ENCODE peak calls at places on chromosomes 4 and X, in six cellular contexts. E, R, M, F, B and D are unnamed samples.

GRCh38 chr4:150943831-150944230 is 71.3 kb downstream of the LRBA start:
- DNase-seq in E (no peak), R (no peak), M (no peak), F (peak; percentile 4), B (no peak), D (no peak)

GRCh38 chrX:110322603-110323002 is 4.7 kb upstream of the AMMECR1 start:
- DNase-seq in E (no peak), R (no peak), M (no peak), F (no peak), B (no peak), D (no peak)

GRCh38 chr4:119300388-119301131 is 21.4 kb downstream of the FABP2 start:
- DNase-seq in E (peak; percentile 72), R (peak; percentile 60), M (peak; percentile 93), F (peak; percentile 95), B (peak; percentile 98), D (peak; percentile 88)

GRCh38 chr4:145298885-145299284 is 118.5 kb upstream of the OTUD4 start:
- DNase-seq in E (no peak), R (no peak), M (no peak), F (peak; percentile 29), B (no peak), D (no peak)

GRCh38 chr4:87799254-87799653 is at the start of gene IBSP:
- DNase-seq in E (no peak), R (no peak), M (no peak), F (no peak), B (no peak), D (no peak)

GRCh38 chr4:76072760-76073159 is 1.7 kb upstream of the ART3 start:
- DNase-seq in E (no peak), R (no peak), M (no peak), F (no peak), B (no peak), D (no peak)

GRCh38 chrX:96704661-96705060 is 20.0 kb downstream of the DIAPH2 start:
- DNase-seq in E (no peak), R (no peak), M (no peak), F (no peak), B (no peak), D (no peak)

GRCh38 chrX:12770440-12770839 is 20.8 kb upstream of the PRPS2 start:
- DNase-seq in E (no peak), R (no peak), M (peak; percentile 32), F (peak; percentile 35), B (no peak), D (no peak)

GRCh38 chr4:114386637-114387233 is 211.9 kb upstream of the UGT8 start:
- DNase-seq in E (no peak), R (no peak), M (peak; percentile 22), F (peak; percentile 36), B (no peak), D (no peak)

GRCh38 chr4:130356873-130357272 is 1260.9 kb downstream of the C4orf33 start:
- DNase-seq in E (no peak), R (no peak), M (no peak), F (no peak), B (no peak), D (no peak)

GRCh38 chrX:3820170-3820569 is 106.7 kb upstream of the PRKX start:
- DNase-seq in E (no peak), R (no peak), M (no peak), F (no peak), B (no peak), D (no peak)

GRCh38 chr4:13522282-13523104 is 21.8 kb downstream of the NKX3-2 start:
- DNase-seq in E (no peak), R (no peak), M (no peak), F (no peak), B (no peak), D (no peak)

GRCh38 chr4:88137112-88137511 is 21.3 kb downstream of the ABCG2 start:
- DNase-seq in E (no peak), R (no peak), M (no peak), F (no peak), B (no peak), D (no peak)

GRCh38 chrX:140524556-140524955 is 19.7 kb upstream of the SOX3 start:
- DNase-seq in E (no peak), R (no peak), M (no peak), F (no peak), B (no peak), D (no peak)

GRCh38 chr4:890036-890695 is 42.0 kb downstream of the GAK start:
- DNase-seq in E (no peak), R (no peak), M (no peak), F (no peak), B (no peak), D (no peak)

GRCh38 chr4:2731907-2732314 is 24.2 kb downstream of the TNIP2 start:
- DNase-seq in E (no peak), R (no peak), M (no peak), F (no peak), B (no peak), D (no peak)

DNA sequence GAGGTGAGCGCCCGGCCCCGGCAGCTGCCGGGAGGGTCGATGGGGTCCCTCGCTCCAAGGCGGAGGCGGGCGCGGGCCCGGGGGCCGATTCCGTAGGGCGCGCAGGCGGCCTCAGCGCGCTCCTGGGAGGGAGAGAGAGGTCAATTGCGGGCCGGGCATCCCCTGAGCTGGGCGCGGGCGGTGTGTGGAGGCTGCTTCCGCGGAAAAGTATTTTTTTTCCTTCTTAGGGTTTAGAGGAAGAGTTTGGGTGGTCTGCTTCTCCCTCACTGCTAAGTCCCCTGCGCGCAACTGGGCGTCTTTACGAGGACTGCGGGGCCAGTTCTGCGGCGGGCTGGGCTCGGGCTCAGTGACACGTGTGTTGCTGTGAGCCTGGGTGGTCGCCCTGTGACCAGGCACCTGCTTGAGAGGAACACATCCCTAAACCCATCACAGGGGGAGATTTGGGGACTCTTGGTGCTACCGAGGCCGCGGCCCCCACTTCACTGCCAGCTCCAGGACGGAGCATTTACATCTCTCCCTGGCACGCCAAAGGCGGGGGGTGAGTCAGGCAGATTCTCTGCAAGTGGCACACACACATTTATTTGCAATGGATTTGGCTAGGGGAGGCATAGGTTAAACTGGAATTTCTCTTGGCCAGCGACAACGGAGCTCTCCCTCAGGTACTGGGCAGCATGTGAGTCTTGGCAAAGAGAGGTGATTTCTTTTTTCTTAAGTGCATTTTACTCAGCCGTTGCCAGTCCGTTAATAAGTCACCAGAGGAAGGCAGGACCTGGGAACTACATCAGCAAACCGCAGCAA is 151.2 kb upstream of the SLC4A4 start:
- DNase-seq in E (no peak), R (no peak), M (peak; percentile 58), F (no peak), B (peak; percentile 67), D (no peak)
- TF ChIP-seq POLR2A in E (no peak), R (no peak), M (no peak), F (no peak), B (peak; percentile 29), D (no peak)

GRCh38 chr4:8433181-8433580 is 7.3 kb downstream of the ACOX3 start:
- DNase-seq in E (no peak), R (no peak), M (no peak), F (no peak), B (no peak), D (no peak)

GRCh38 chr4:8427262-8427661 is 13.3 kb downstream of the ACOX3 start:
- DNase-seq in E (no peak), R (no peak), M (no peak), F (no peak), B (no peak), D (no peak)

GRCh38 chr4:8431553-8431952 is 9.0 kb downstream of the ACOX3 start:
- DNase-seq in E (no peak), R (no peak), M (no peak), F (no peak), B (no peak), D (no peak)

GRCh38 chr4:8427761-8428287 is 12.7 kb downstream of the ACOX3 start:
- DNase-seq in E (no peak), R (no peak), M (no peak), F (peak; percentile 76), B (no peak), D (no peak)

GRCh38 chr4:8428288-8429097 is 12.0 kb downstream of the ACOX3 start:
- DNase-seq in E (peak; percentile 90), R (peak; percentile 73), M (peak; percentile 77), F (peak; percentile 92), B (peak; percentile 96), D (peak; percentile 76)
- TF ChIP-seq POLR2A in E (peak; percentile 74), R (peak; percentile 80), M (peak; percentile 51), F (peak; percentile 83), B (peak; percentile 63), D (peak; percentile 41)

DNA sequence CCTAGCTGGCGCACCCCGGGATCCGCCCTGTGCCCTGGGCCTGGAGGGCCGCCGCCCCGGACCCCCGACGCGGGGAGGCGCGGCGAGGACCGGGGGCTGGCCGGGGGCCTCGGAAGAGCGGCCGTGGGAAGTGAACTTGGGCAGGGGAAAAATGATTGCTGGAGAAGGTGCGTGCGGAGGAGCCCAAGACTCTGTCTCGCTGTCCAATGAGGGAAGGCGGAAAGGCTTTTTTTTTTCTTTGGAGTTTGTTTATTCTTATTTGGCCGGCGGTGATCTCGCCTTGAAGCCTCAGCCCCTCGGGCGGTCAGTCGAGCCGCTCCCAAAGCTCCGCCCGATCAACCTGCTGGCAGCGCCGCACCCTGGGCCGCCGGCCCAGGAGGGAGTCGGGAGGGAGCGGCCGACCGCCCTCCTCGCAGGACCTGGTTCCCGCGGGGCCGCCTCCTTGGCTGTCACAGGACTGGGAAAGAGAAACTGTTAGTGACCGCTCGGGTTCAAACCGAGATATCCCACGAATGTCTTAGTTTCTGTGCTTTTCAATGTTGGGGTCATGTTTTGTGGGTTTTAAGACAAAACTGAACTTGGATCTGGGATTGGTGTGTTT is 2.5 kb downstream of the CPEB2 start:
- DNase-seq in E (peak; percentile 21), R (no peak), M (peak; percentile 52), F (peak; percentile 81), B (peak; percentile 91), D (peak; percentile 81)
- TF ChIP-seq POLR2A in E (no peak), R (no peak), M (no peak), F (no peak), B (peak; percentile 75), D (peak; percentile 61)

GRCh38 chrX:15672886-15673285 is 8.3 kb upstream of the CLTRN start:
- DNase-seq in E (no peak), R (no peak), M (no peak), F (no peak), B (no peak), D (no peak)

GRCh38 chrX:15673970-15674369 is 9.4 kb upstream of the CLTRN start:
- DNase-seq in E (no peak), R (no peak), M (no peak), F (no peak), B (no peak), D (no peak)

GRCh38 chrX:15674514-15674898 is 9.9 kb upstream of the CLTRN start:
- DNase-seq in E (no peak), R (peak; percentile 27), M (peak; percentile 97), F (peak; percentile 89), B (peak; percentile 88), D (peak; percentile 86)

GRCh38 chrX:15674899-15675489 is 10.4 kb upstream of the CLTRN start:
- DNase-seq in E (peak; percentile 65), R (peak; percentile 11), M (peak; percentile 96), F (peak; percentile 90), B (peak; percentile 91), D (peak; percentile 49)

DNA sequence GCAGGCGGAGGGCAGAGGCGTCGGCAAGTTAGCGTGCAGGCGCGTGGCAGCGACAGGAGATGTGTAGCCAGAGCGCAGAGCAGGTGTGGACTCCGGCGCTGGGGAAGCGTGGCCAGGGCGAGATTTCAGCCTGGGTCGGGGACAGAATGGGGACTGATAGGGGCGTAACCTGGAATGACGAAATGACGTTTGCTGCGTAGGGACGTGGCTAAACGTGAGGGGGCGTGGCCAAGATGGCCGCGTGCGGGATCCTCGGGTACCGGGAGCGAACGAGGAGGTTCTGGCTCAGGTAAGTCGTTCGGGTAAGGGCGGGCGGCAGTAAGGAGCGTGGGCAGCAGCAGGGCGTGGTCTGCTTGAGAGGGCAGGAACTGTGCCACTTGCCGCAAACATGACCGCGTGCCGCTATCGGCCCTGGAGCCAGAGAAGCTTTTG is 10.9 kb upstream of the CLTRN start:
- DNase-seq in E (peak; percentile 61), R (peak; percentile 4), M (peak; percentile 86), F (peak; percentile 79), B (no peak), D (peak; percentile 65)
- TF ChIP-seq POLR2A in E (peak; percentile 13), R (peak; percentile 29), M (peak; percentile 60), F (peak; percentile 4), B (no peak), D (peak; percentile 47)

GRCh38 chr4:128858875-128859696 is 49.6 kb downstream of the JADE1 start:
- DNase-seq in E (no peak), R (no peak), M (peak; percentile 11), F (no peak), B (no peak), D (no peak)
- TF ChIP-seq POLR2A in E (no peak), R (no peak), M (no peak), F (no peak), B (no peak), D (no peak)